ENCODE peak calls at places on chromosomes 1 and 21, in seven cellular contexts. G is esophagus squamous epithelium; N is pancreas; Q is CD4-positive, alpha-beta memory T cell; U is colonic mucosa; H is body of pancreas; R is adrenal gland. E is an unnamed sample.
A peak's percentile ranks its signal among the peaks of the same experiment; 100 is the strongest.

GRCh38 chr1:10510520-10511493 is 36.1 kb downstream of the PEX14 start:
- DNase-seq in G (no peak), H (no peak), R (no peak), N (no peak), U (peak; percentile 58), Q (peak; percentile 80), E (no peak)

GRCh38 chr1:41369531-41369930 is 8.3 kb downstream of the FOXO6 start:
- DNase-seq in G (no peak), Q (no peak), N (no peak), U (no peak), R (no peak), H (no peak), E (no peak)

GRCh38 chr1:207868769-207869721 is 41.9 kb downstream of the CD34 start:
- DNase-seq in R (peak; percentile 83), G (no peak), U (peak; percentile 81), N (peak; percentile 78), H (peak; percentile 85), Q (peak; percentile 82), E (peak; percentile 95)

GRCh38 chr21:29166333-29166732 is 35.9 kb downstream of the MAP3K7CL start:
- DNase-seq in H (no peak), G (no peak), R (no peak), U (no peak), N (no peak), Q (no peak), E (no peak)

GRCh38 chr1:226651732-226652105 is 87.4 kb downstream of the ITPKB start:
- DNase-seq in G (no peak), R (no peak), H (no peak), Q (no peak), U (no peak), N (no peak), E (peak; percentile 4)

GRCh38 chr1:64502924-64503323 is 33.0 kb downstream of the CACHD1 start:
- DNase-seq in N (no peak), G (no peak), Q (no peak), R (peak; percentile 47), H (no peak), U (no peak), E (no peak)

GRCh38 chr1:37795340-37796110 is 1.9 kb downstream of the MANEAL start:
- DNase-seq in R (peak; percentile 58), Q (peak; percentile 33), H (peak; percentile 69), N (peak; percentile 51), G (no peak), U (peak; percentile 78), E (peak; percentile 83)

GRCh38 chr1:218439541-218440295 is 94.6 kb downstream of the TGFB2 start:
- DNase-seq in N (no peak), U (no peak), R (no peak), Q (no peak), H (no peak), G (no peak), E (no peak)

GRCh38 chr1:245332513-245332912 is 177.7 kb downstream of the KIF26B start:
- DNase-seq in U (no peak), N (no peak), H (no peak), G (no peak), R (no peak), Q (no peak), E (no peak)

GRCh38 chr21:41250519-41250918 is 66.1 kb upstream of the FAM3B start:
- DNase-seq in U (no peak), H (peak; percentile 39), G (no peak), N (peak; percentile 51), R (no peak), Q (no peak), E (no peak)

GRCh38 chr1:167593860-167594259 is 36.2 kb upstream of the RCSD1 start:
- DNase-seq in Q (no peak), H (no peak), N (no peak), U (no peak), R (no peak), G (no peak), E (no peak)

GRCh38 chr1:2300851-2301606 is 72.9 kb downstream of the SKI start:
- DNase-seq in U (peak; percentile 71), G (peak; percentile 80), H (peak; percentile 43), N (no peak), Q (peak; percentile 96), R (peak; percentile 68), E (peak; percentile 92)

GRCh38 chr1:114353233-114353632 is 157.8 kb downstream of the TRIM33 start:
- DNase-seq in G (no peak), N (peak; percentile 19), R (peak; percentile 62), Q (no peak), U (no peak), H (peak; percentile 40), E (peak; percentile 90)

GRCh38 chr1:107250169-107250568 is 109.3 kb downstream of the NTNG1 start:
- DNase-seq in H (no peak), U (no peak), G (no peak), N (no peak), Q (no peak), R (no peak), E (no peak)

GRCh38 chr21:29208044-29208665 is 77.7 kb downstream of the MAP3K7CL start:
- DNase-seq in G (no peak), R (no peak), N (no peak), Q (no peak), U (no peak), H (no peak), E (no peak)

GRCh38 chr1:84145051-84145450 is 980 bp downstream of the PRKACB start:
- DNase-seq in H (no peak), Q (peak; percentile 35), U (peak; percentile 41), N (no peak), R (no peak), G (no peak), E (no peak)

GRCh38 chr1:54663723-54664122 is 22.1 kb downstream of the MROH7 start:
- DNase-seq in U (no peak), H (no peak), G (no peak), R (no peak), Q (no peak), N (no peak), E (no peak)

GRCh38 chr1:241916196-241916595 is 41.4 kb upstream of the BECN2 start:
- DNase-seq in R (no peak), Q (no peak), H (no peak), U (no peak), G (no peak), N (no peak), E (no peak)

GRCh38 chr1:2799811-2800663 is 1.5 kb downstream of the TTC34 start:
- DNase-seq in H (no peak), R (no peak), G (no peak), U (no peak), Q (no peak), N (no peak), E (peak; percentile 20)

GRCh38 chr21:23601549-23601948 is 2005.7 kb downstream of the MRPL39 start:
- DNase-seq in N (no peak), Q (no peak), G (no peak), R (no peak), U (no peak), H (no peak), E (no peak)

GRCh38 chr1:178486100-178487069 is 10.4 kb downstream of the CLEC20A start:
- DNase-seq in G (no peak), R (no peak), N (no peak), Q (no peak), H (no peak), U (no peak), E (no peak)

GRCh38 chr1:115063238-115063901 is 25.9 kb downstream of the TSPAN2 start:
- DNase-seq in R (no peak), Q (peak; percentile 80), H (no peak), N (no peak), U (no peak), G (no peak), E (no peak)

GRCh38 chr1:3597599-3597964 is 13.7 kb downstream of the MEGF6 start:
- DNase-seq in N (no peak), H (no peak), U (no peak), R (no peak), G (no peak), Q (peak; percentile 18), E (no peak)

GRCh38 chr1:195909061-195909460 is 699.2 kb downstream of the KCNT2 start:
- DNase-seq in Q (no peak), H (no peak), R (no peak), U (no peak), G (no peak), N (no peak), E (no peak)

GRCh38 chr1:201896951-201897391 is 8.3 kb downstream of the SHISA4 start:
- DNase-seq in Q (no peak), U (no peak), H (no peak), R (no peak), N (no peak), G (no peak), E (no peak)

GRCh38 chr1:19209990-19210771 is at the start of gene UBR4:
- DNase-seq in R (peak; percentile 94), U (peak; percentile 96), N (peak; percentile 94), H (peak; percentile 96), Q (peak; percentile 96), G (peak; percentile 51), E (peak; percentile 98)

GRCh38 chr21:37571442-37571841 is 204.9 kb downstream of the DYRK1A start:
- DNase-seq in U (no peak), N (no peak), H (no peak), Q (no peak), R (no peak), G (no peak), E (no peak)

DNA sequence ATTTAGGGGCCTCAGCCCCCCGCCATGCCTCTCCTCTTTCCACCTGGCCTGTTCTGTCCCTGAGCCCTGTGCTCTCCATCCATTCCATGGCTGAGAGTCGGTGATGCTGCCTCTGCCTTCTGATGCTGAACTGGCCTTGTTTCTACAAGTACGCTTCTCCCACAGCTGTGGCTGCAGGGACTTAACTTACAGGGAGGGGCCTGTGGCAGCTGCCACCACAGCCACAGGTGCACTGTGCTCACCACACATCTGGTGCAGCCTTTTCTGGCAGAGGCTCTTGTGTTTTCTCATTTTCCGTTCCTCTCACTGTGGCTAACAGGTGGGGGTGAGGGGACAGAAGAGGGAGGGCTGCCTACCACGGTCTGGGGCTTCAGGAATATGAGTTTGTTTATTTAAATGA is 4.2 kb downstream of the FMO1 start:
- DNase-seq in H (no peak), Q (no peak), G (no peak), R (no peak), U (peak; percentile 19), N (no peak), E (no peak)
- H3K4me3 ChIP-seq in H (no peak overlapping the region), Q (no peak overlapping the region), G (no peak overlapping the region), R (no peak overlapping the region), U (no peak overlapping the region), N (no peak overlapping the region), E (no peak overlapping the region)

GRCh38 chr1:60132985-60133673 is 59.6 kb upstream of the C1orf87 start:
- DNase-seq in N (no peak), Q (no peak), U (peak; percentile 29), R (no peak), G (no peak), H (no peak), E (no peak)
- H3K27ac ChIP-seq in N (peak overlapping the region; percentile 5), Q (no peak overlapping the region), U (no peak overlapping the region), R (no peak overlapping the region), G (no peak overlapping the region), H (peak overlapping the region; percentile 4), E (no peak overlapping the region)

DNA sequence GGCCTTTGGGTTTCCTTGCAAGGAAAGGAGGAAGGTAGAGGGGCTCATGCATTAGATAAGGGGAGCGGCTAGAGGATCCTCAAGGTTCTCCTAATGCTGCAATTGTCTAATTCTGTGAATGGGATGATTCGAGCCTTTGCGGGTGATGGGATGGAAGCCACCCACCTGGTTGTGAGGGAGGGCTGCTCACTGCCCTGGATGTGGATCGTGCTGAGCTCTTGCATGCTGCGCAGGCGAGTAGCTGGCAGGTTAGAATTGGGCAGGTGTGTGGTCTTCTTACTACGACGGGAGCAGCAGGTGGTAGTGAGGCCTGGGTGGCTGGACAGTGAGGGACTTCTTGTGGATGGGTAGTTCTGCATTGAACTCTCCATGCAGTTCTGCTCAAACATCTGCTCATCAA is 21.2 kb downstream of the DDX20 start:
- DNase-seq in U (no peak), N (no peak), G (no peak), H (no peak), Q (no peak), R (no peak), E (no peak)
- H3K4me1 ChIP-seq in U (no peaks in the 10 kb centered on the region), N (no peaks in the 10 kb centered on the region), G (no peaks in the 10 kb centered on the region), H (no peaks in the 10 kb centered on the region), Q (no peaks in the 10 kb centered on the region), R (no peaks in the 10 kb centered on the region), E (no peaks in the 10 kb centered on the region)

GRCh38 chr1:235834620-235835019 is 32.1 kb downstream of the LYST start:
- DNase-seq in G (no peak), H (no peak), Q (no peak), N (no peak), U (no peak), R (no peak), E (no peak)
- H3K4me3 ChIP-seq in G (no peak overlapping the region), H (no peak overlapping the region), Q (no peak overlapping the region), N (peak overlapping the region; percentile 25), U (no peak overlapping the region), R (no peak overlapping the region), E (no peak overlapping the region)

E was measured in right cardiac atrium.